ENCODE peak calls at places on chromosomes 12 and 14, in nine cellular contexts. A, N, B, H, Q, Z, I, C and X are unnamed samples.

GRCh38 chr12:128702344-128702743 is 121.4 kb downstream of the SLC15A4 start:
- DNase-seq in Z (no peak), A (no peak), B (no peak), N (no peak), Q (no peak), H (no peak), C (no peak), I (no peak), X (no peak)

GRCh38 chr14:91219505-91220389 is 24.8 kb downstream of the GPR68 start:
- DNase-seq in A (no peak), Z (no peak), B (no peak), Q (peak; percentile 85), I (peak; percentile 90), H (peak; percentile 44), C (no peak), N (no peak), X (no peak)

GRCh38 chr14:96362965-96363750 is at the start of the genes ATG2B and GSKIP:
- DNase-seq in H (peak; percentile 96), A (peak; percentile 93), Z (peak; percentile 88), B (peak; percentile 72), C (peak; percentile 85), I (peak; percentile 97), N (peak; percentile 97), Q (peak; percentile 95), X (peak; percentile 96)

GRCh38 chr12:32298917-32299316 is 100.4 kb upstream of the FGD4 start:
- DNase-seq in Q (no peak), N (no peak), C (no peak), Z (no peak), I (no peak), H (no peak), B (no peak), A (no peak), X (no peak)

GRCh38 chr14:96497087-96497486 is 5.1 kb upstream of the PAPOLA start:
- DNase-seq in I (no peak), H (no peak), A (no peak), Z (no peak), C (no peak), Q (no peak), B (no peak), N (no peak), X (no peak)

GRCh38 chr12:128570191-128571065 is 253.3 kb downstream of the SLC15A4 start:
- DNase-seq in A (no peak), Z (no peak), N (no peak), C (no peak), H (no peak), B (no peak), I (no peak), Q (no peak), X (no peak)

GRCh38 chr14:98210045-98210678 is 1061.8 kb downstream of the BCL11B start:
- DNase-seq in N (peak; percentile 64), Z (no peak), H (no peak), C (no peak), Q (no peak), A (no peak), B (no peak), I (no peak), X (no peak)

GRCh38 chr12:20268121-20268732 is 100.1 kb upstream of the PDE3A start:
- DNase-seq in B (no peak), N (no peak), C (peak; percentile 27), Q (no peak), A (no peak), H (no peak), I (no peak), Z (no peak), X (no peak)

GRCh38 chr12:53965251-53966069 is 7.5 kb upstream of the HOXC11 start:
- DNase-seq in B (no peak), N (no peak), C (no peak), H (no peak), Z (peak; percentile 15), Q (no peak), A (peak; percentile 71), I (no peak), X (no peak)

GRCh38 chr12:131711551-131712205 is 788 bp downstream of the SFSWAP start:
- DNase-seq in Q (no peak), A (no peak), B (no peak), I (no peak), Z (no peak), N (no peak), H (no peak), C (no peak), X (no peak)

GRCh38 chr12:3962661-3963483 is 89.7 kb upstream of the PARP11 start:
- DNase-seq in N (peak; percentile 61), B (no peak), A (no peak), Z (no peak), H (no peak), Q (peak; percentile 53), I (peak; percentile 69), C (no peak), X (peak; percentile 48)

GRCh38 chr14:53908416-53908815 is 48.2 kb downstream of the BMP4 start:
- DNase-seq in Q (no peak), B (no peak), I (no peak), N (no peak), Z (no peak), C (no peak), A (no peak), H (no peak), X (no peak)

GRCh38 chr12:1799068-1799881 is 21.1 kb upstream of the LRTM2 start:
- DNase-seq in I (peak; percentile 62), Q (no peak), B (no peak), Z (peak; percentile 9), H (peak; percentile 16), A (no peak), N (no peak), C (no peak), X (peak; percentile 37)

GRCh38 chr12:118035194-118036041 is 18.9 kb downstream of the RFC5 start:
- DNase-seq in N (no peak), B (no peak), C (peak; percentile 22), H (no peak), Z (no peak), Q (no peak), I (no peak), A (no peak), X (no peak)

DNA sequence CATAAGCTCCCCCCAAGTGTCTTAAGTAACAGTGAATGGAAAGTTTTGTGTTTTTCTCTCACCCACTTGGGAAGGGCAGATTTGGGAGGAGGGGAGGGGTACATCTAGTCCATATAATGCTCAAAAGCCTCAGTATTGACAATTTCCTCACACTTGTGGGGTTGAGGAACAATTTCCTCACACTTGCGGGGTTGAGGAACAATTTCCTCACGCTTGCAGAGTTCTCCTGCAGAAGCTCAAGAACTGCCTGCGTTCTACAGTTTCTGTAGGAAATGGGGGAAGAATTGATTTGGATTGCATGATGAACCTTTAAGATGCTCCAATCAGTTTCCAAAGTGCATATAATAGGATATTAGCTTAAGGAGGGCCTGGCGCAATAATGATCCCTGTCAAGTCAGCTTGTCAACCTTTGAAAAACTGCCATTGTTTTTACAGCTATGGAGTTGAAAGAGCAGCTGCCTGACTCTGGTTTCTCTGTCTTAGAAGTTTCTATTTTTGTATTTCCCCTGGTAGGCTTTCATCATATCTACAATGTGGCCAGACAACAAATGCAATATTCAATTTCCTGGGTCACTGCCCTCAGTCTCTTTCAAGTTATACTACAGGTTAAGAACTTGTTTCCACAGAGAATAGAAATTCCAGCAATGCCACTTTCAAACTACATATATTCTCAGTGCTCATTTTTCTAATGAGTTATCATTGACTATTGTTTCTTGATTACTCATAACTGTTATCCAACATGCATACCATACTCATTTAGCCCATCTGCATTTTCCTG is 66.5 kb downstream of the PLEKHG7 start:
- DNase-seq in N (no peak), A (no peak), B (no peak), Q (no peak), C (no peak), H (no peak), Z (no peak), I (no peak), X (no peak)
- H3K4me1 ChIP-seq in N (no peaks in the 10 kb centered on the region), A (no peaks in the 10 kb centered on the region), B (peaks cover 13% of the 10 kb centered on the region), Q (peaks cover 24% of the 10 kb centered on the region), C (no peaks in the 10 kb centered on the region), H (peaks cover 36% of the 10 kb centered on the region), Z (peaks cover 33% of the 10 kb centered on the region), I (peaks cover 23% of the 10 kb centered on the region), X (no peaks in the 10 kb centered on the region)

GRCh38 chr12:10128687-10129086 is 1.3 kb downstream of the CLEC7A start:
- DNase-seq in H (no peak), A (no peak), N (no peak), C (no peak), Z (no peak), Q (no peak), I (no peak), B (no peak), X (no peak)
- H3K4me3 ChIP-seq in H (no peak overlapping the region), A (no peak overlapping the region), N (no peak overlapping the region), C (no peak overlapping the region), Z (no peak overlapping the region), Q (peak overlapping the region; percentile 33), I (peak overlapping the region; percentile 39), B (no peak overlapping the region), X (no peak overlapping the region)

DNA sequence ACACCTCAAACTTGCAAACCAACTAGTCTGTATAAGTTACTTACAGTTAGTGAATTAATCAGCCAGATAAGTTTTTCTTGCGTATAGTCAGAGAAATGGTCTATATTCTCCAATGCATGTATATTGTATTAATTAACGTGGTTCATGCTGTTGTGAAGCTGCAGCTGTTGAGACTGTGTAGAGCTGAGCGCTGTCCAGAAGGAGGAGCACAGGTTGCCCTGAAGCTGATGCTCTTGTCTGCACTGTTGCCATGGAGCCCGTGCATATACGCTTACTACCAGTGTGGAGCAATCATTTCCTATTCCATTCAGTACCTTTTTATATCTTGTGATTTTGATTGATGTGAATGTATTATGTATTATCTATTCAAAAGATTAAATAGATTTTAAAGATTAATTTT is 74.3 kb upstream of the ARID2 start:
- DNase-seq in I (no peak), A (no peak), N (no peak), Q (no peak), C (peak; percentile 47), Z (no peak), H (no peak), B (no peak), X (peak; percentile 64)
- TF ChIP-seq CTCF in I (no peak), A (no peak), N (no peak), Q (peak; percentile 9), C (no peak), Z (no peak), H (no peak), B (no peak), X (peak; percentile 71)

DNA sequence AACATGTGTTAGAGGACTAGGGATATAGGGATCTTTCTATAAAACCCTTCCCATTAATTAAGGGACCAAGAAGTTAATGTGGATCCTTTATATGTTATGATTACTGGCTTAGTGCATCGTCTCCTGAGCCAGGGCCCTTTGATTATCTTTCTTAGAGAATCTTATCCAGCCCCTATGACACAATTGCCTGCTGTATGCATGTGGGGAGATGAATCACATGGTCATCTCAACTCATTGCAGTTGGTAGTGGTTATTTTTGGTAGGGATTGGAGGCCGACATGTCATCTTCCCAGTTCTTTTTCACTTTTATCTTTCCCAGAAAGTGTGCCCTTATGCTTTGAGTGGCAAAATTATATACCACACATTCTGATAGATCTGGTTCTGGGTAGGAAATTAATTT is 25.9 kb downstream of the ZNF664 start:
- DNase-seq in N (no peak), B (no peak), I (no peak), Z (no peak), A (no peak), Q (no peak), H (no peak), C (peak; percentile 80), X (no peak)
- H3K4me1 ChIP-seq in N (peaks cover 2% of the 10 kb centered on the region), B (no peaks in the 10 kb centered on the region), I (peaks cover 21% of the 10 kb centered on the region), Z (peaks cover 56% of the 10 kb centered on the region), A (no peaks in the 10 kb centered on the region), Q (peaks cover 30% of the 10 kb centered on the region), H (peaks cover 6% of the 10 kb centered on the region), C (peaks cover 32% of the 10 kb centered on the region), X (no peaks in the 10 kb centered on the region)